ENCODE peak calls at places on chromosomes 11 and 22, in eight cellular contexts. T is LNCaP clone FGC; Q is tibial nerve; X is fibroblast of lung; Y is nephron progenitor cell; V is GOT3; E is activated CD4-positive, alpha-beta T cell treated with anti-CD3 and anti-CD28 coated beads for 48 hours; W is hippocampal formation. M is an unnamed sample.

GRCh38 chr22:21779444-21779843 is 43.9 kb upstream of the YPEL1 start:
- DNase-seq in T (no peak), Q (no peak), X (no peak), Y (no peak), V (no peak), E (no peak), W (no peak), M (no peak)

GRCh38 chr11:7576671-7577225 is 62.9 kb downstream of the PPFIBP2 start:
- DNase-seq in T (no peak), Q (peak), X (no peak), Y (no peak), V (no peak), E (no peak), W (no peak), M (no peak)

GRCh38 chr22:45970709-45971388 is 6.1 kb downstream of the WNT7B start:
- DNase-seq in T (no peak), Q (no peak), X (peak), Y (peak), V (no peak), E (no peak), W (no peak), M (no peak)

GRCh38 chr11:36075053-36075452 is 131.2 kb downstream of the LDLRAD3 start:
- DNase-seq in T (no peak), Q (no peak), X (peak), Y (no peak), V (no peak), E (no peak), W (no peak), M (no peak)

GRCh38 chr22:21929253-21929652 is 23.4 kb downstream of the PPM1F start:
- DNase-seq in T (no peak), Q (no peak), X (no peak), Y (no peak), V (no peak), E (no peak), W (no peak), M (no peak)

GRCh38 chr11:15918212-15918611 is 438.1 kb downstream of the SOX6 start:
- DNase-seq in T (peak), Q (no peak), X (no peak), Y (no peak), V (no peak), E (no peak), W (no peak), M (no peak)

GRCh38 chr22:36327922-36328551 is 59.7 kb downstream of the MYH9 start:
- DNase-seq in T (no peak), Q (no peak), X (peak), Y (no peak), V (no peak), E (no peak), W (no peak), M (no peak)

GRCh38 chr11:789951-790350 is at the start of gene CEND1:
- DNase-seq in T (no peak), Q (no peak), X (peak), Y (peak), V (no peak), E (peak), W (peak), M (no peak)

GRCh38 chr11:92104349-92104748 is 120.3 kb upstream of the FAT3 start:
- DNase-seq in T (no peak), Q (no peak), X (no peak), Y (no peak), V (no peak), E (no peak), W (no peak), M (no peak)